ENCODE peak calls at places on chromosomes 13 and 19, in nine cellular contexts. C is transverse colon, A is psoas muscle, G is PC-9, L is tibial artery, F is heart left ventricle, W is lower lobe of right lung, T is mammary epithelial cell, D is fibroblast of lung. P is an unnamed sample.

GRCh38 chr13:33169273-33169980 is 116.1 kb downstream of the STARD13 start:
- DNase-seq in C (no peak), A (no peak), G (no peak), L (no peak), F (no peak), W (no peak), T (peak; percentile 86), D (peak; percentile 78), P (peak; percentile 75)

GRCh38 chr19:4694211-4694987 is 24.3 kb upstream of the MYDGF start:
- DNase-seq in C (peak; percentile 46), A (peak; percentile 97), G (peak; percentile 81), L (no peak), F (no peak), W (no peak), T (peak; percentile 100), D (peak; percentile 98), P (peak; percentile 99)

GRCh38 chr13:97337985-97338384 is 96.0 kb upstream of the RAP2A start:
- DNase-seq in C (no peak), A (no peak), G (no peak), L (no peak), F (no peak), W (no peak), T (no peak), D (no peak), P (no peak)

GRCh38 chr13:28131646-28132045 is 6.7 kb upstream of the PAN3 start:
- DNase-seq in C (no peak), A (no peak), G (no peak), L (no peak), F (no peak), W (no peak), T (no peak), D (no peak), P (no peak)

GRCh38 chr13:20118268-20119140 is 42.3 kb downstream of the GJA3 start:
- DNase-seq in C (peak; percentile 76), A (peak; percentile 64), G (peak; percentile 52), L (peak; percentile 81), F (peak; percentile 67), W (peak; percentile 69), T (no peak), D (peak; percentile 59), P (no peak)

GRCh38 chr19:40147693-40148347 is 43.4 kb upstream of the MAP3K10 start:
- DNase-seq in C (peak; percentile 11), A (no peak), G (peak; percentile 48), L (peak; percentile 57), F (no peak), W (no peak), T (peak; percentile 82), D (peak; percentile 71), P (peak; percentile 63)

GRCh38 chr19:3981373-3981735 is 3.9 kb downstream of the EEF2 start:
- DNase-seq in C (no peak), A (no peak), G (no peak), L (no peak), F (no peak), W (no peak), T (no peak), D (no peak), P (no peak)

GRCh38 chr13:112456138-112457056 is 80.2 kb downstream of the SPACA7 start:
- DNase-seq in C (no peak), A (no peak), G (no peak), L (no peak), F (no peak), W (no peak), T (no peak), D (no peak), P (no peak)

GRCh38 chr13:108306768-108307332 is 37.3 kb downstream of the TNFSF13B start:
- DNase-seq in C (no peak), A (no peak), G (no peak), L (no peak), F (no peak), W (no peak), T (no peak), D (no peak), P (no peak)

GRCh38 chr19:16536130-16536529 is 6.1 kb downstream of the CHERP start:
- DNase-seq in C (no peak), A (no peak), G (no peak), L (no peak), F (no peak), W (no peak), T (no peak), D (no peak), P (no peak)

GRCh38 chr13:106114981-106115554 is 420.4 kb downstream of the EFNB2 start:
- DNase-seq in C (no peak), A (no peak), G (no peak), L (no peak), F (no peak), W (no peak), T (no peak), D (peak; percentile 63), P (no peak)

GRCh38 chr13:33188093-33188882 is 97.3 kb downstream of the STARD13 start:
- DNase-seq in C (no peak), A (no peak), G (no peak), L (no peak), F (no peak), W (no peak), T (no peak), D (no peak), P (no peak)

GRCh38 chr19:55877211-55877610 is 40.9 kb downstream of the NLRP4 start:
- DNase-seq in C (no peak), A (no peak), G (no peak), L (no peak), F (no peak), W (no peak), T (no peak), D (no peak), P (no peak)

GRCh38 chr13:21805733-21806132 is 134.9 kb downstream of the FGF9 start:
- DNase-seq in C (no peak), A (no peak), G (no peak), L (no peak), F (no peak), W (no peak), T (no peak), D (no peak), P (no peak)

GRCh38 chr19:57802269-57802668 is 12.4 kb downstream of the ZNF552 start:
- DNase-seq in C (no peak), A (no peak), G (no peak), L (no peak), F (no peak), W (no peak), T (no peak), D (no peak), P (no peak)

GRCh38 chr19:19067276-19068072 is 3.7 kb downstream of the SLC25A42 start:
- DNase-seq in C (no peak), A (peak; percentile 63), G (no peak), L (no peak), F (no peak), W (no peak), T (no peak), D (no peak), P (no peak)

GRCh38 chr19:38949580-38950367 is 19.0 kb downstream of the MRPS12 start:
- DNase-seq in C (peak; percentile 76), A (peak; percentile 88), G (peak; percentile 91), L (peak; percentile 84), F (peak; percentile 86), W (peak; percentile 94), T (peak; percentile 54), D (peak; percentile 60), P (no peak)

GRCh38 chr19:15412832-15413231 is 6.0 kb downstream of the AKAP8L start:
- DNase-seq in C (no peak), A (no peak), G (no peak), L (peak; percentile 21), F (no peak), W (no peak), T (no peak), D (peak; percentile 34), P (no peak)
- H3K27ac ChIP-seq in C (no peak overlapping the region), A (peak overlapping the region; percentile 86), G (no peak overlapping the region), L (peak overlapping the region; percentile 51), F (no peak overlapping the region), W (no peak overlapping the region), T (no peak overlapping the region), D (no peak overlapping the region), P (no peak overlapping the region)

GRCh38 chr19:44512326-44513298 is 12.3 kb upstream of the ZNF180 start:
- DNase-seq in C (peak; percentile 14), A (no peak), G (peak; percentile 50), L (no peak), F (no peak), W (no peak), T (peak; percentile 61), D (peak; percentile 35), P (peak; percentile 57)
- TF ChIP-seq CTCF in C (no peak), A (no peak), G (peak; percentile 77), L (no peak), F (no peak), W (peak; percentile 31), T (peak; percentile 69), D (peak; percentile 41), P (no peak)

DNA sequence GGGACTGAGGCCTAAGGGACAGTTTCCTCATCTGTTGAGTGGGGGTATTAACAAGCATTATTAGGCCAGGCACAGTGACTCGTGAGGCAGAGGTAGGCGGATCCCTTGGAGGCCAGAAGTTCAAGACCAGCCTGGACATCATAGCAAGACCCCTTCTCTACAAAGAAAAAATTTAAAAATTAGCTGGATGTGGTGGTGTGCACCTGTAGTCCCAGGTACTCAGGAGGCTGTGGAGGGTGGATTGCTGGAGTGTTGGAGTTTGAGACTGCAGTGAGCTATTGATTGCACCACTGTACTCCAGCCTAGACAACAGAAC is 11.3 kb upstream of the FOSB start:
- DNase-seq in C (no peak), A (no peak), G (no peak), L (no peak), F (no peak), W (no peak), T (no peak), D (no peak), P (no peak)
- H3K27ac ChIP-seq in C (peak overlapping the region; percentile 85), A (peak overlapping the region; percentile 88), G (peak overlapping the region; percentile 93), L (peak overlapping the region; percentile 80), F (peak overlapping the region; percentile 74), W (peak overlapping the region; percentile 90), T (peak overlapping the region; percentile 79), D (peak overlapping the region; percentile 99), P (peak overlapping the region; percentile 100)

GRCh38 chr19:11558881-11559828 is at the start of gene ELOF1:
- DNase-seq in C (peak; percentile 98), A (peak; percentile 99), G (peak; percentile 97), L (peak; percentile 99), F (peak; percentile 97), W (peak; percentile 99), T (peak; percentile 97), D (peak; percentile 98), P (peak; percentile 99)

GRCh38 chr19:11560404-11560988 is 1.5 kb upstream of the ELOF1 start:
- DNase-seq in C (peak; percentile 49), A (no peak), G (peak; percentile 45), L (no peak), F (no peak), W (no peak), T (peak; percentile 39), D (peak; percentile 77), P (peak; percentile 57)

DNA sequence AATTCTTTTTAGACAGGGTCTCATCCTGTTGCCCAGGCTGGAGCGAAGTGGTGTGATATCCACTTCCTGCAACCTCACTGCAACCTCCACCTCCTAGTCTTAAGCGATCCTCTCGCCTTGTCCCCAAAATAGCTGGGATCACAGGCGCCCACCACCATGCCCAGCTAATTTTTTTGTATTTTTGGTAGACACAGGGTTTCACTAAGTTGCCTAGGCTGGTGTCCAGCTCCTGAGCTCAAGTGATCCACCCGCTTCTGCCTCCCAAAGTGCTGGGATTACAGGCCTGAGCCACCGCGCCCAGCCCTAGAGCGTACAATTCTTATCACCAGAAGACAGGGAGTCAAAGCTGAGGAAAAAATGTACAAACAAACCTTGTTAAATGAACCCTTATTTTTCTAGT is 4.5 kb upstream of the ELOF1 start:
- DNase-seq in C (no peak), A (no peak), G (no peak), L (no peak), F (no peak), W (no peak), T (no peak), D (no peak), P (no peak)
- TF ChIP-seq CTCF in C (no peak), A (no peak), G (no peak), L (no peak), F (no peak), W (no peak), T (no peak), D (no peak), P (no peak)

P was measured in RWPE1.